ENCODE peak calls at places on chromosomes 13 and 19, in six cellular contexts. G is substantia nigra, J is fibroblast of mammary gland, Q is dermis blood vessel endothelial cell, X is foreskin keratinocyte, B is PC-9. F is an unnamed sample.

GRCh38 chr13:39347926-39348901 is 254.8 kb downstream of the LHFPL6 start:
- DNase-seq in G (no peak), J (no peak), Q (no peak), X (no peak), B (no peak), F (no peak)

GRCh38 chr13:51000576-51001260 is 91.1 kb downstream of the RNASEH2B start:
- DNase-seq in G (no peak), J (peak), Q (no peak), X (peak), B (no peak), F (no peak)

GRCh38 chr13:28636677-28637317 is 22.1 kb upstream of the POMP start:
- DNase-seq in G (peak), J (peak), Q (peak), X (peak), B (peak), F (peak)

GRCh38 chr19:31350693-31351211 is 1.5 kb upstream of the TSHZ3 start:
- DNase-seq in G (peak), J (peak), Q (peak), X (no peak), B (no peak), F (no peak)

GRCh38 chr19:38122402-38123093 is 101.5 kb downstream of the DPF1 start:
- DNase-seq in G (no peak), J (no peak), Q (no peak), X (no peak), B (no peak), F (no peak)

GRCh38 chr19:21101511-21102242 is 19.7 kb downstream of the ZNF714 start:
- DNase-seq in G (no peak), J (no peak), Q (peak), X (no peak), B (no peak), F (no peak)

GRCh38 chr19:45613926-45614725 is 12.1 kb upstream of the GPR4 start:
- DNase-seq in G (no peak), J (peak), Q (peak), X (peak), B (peak), F (peak)

GRCh38 chr19:2215281-2215751 is 20.8 kb downstream of the PLEKHJ1 start:
- DNase-seq in G (no peak), J (no peak), Q (no peak), X (no peak), B (no peak), F (no peak)

GRCh38 chr13:32255744-32256120 is 59.4 kb downstream of the ZAR1L start:
- DNase-seq in G (no peak), J (no peak), Q (peak), X (no peak), B (no peak), F (peak)

GRCh38 chr13:101115762-101116161 is 300.5 kb downstream of the NALCN start:
- DNase-seq in G (no peak), J (peak), Q (peak), X (no peak), B (no peak), F (no peak)

GRCh38 chr19:35344511-35345031 is 3.1 kb upstream of the FFAR1 start:
- DNase-seq in G (no peak), J (no peak), Q (no peak), X (no peak), B (no peak), F (no peak)

GRCh38 chr13:26881154-26881553 is 120.6 kb upstream of the GPR12 start:
- DNase-seq in G (peak), J (peak), Q (peak), X (no peak), B (no peak), F (peak)

GRCh38 chr19:45962021-45962420 is 11.6 kb downstream of the NOVA2 start:
- DNase-seq in G (no peak), J (no peak), Q (no peak), X (no peak), B (no peak), F (no peak)

GRCh38 chr19:47243776-47244547 is 12.4 kb upstream of the CCDC9 start:
- DNase-seq in G (peak), J (peak), Q (peak), X (peak), B (peak), F (peak)

GRCh38 chr13:90171649-90172048 is 1175.8 kb upstream of the MIR17HG start:
- DNase-seq in G (no peak), J (peak), Q (no peak), X (no peak), B (no peak), F (no peak)

GRCh38 chr19:42271861-42272534 is 2.9 kb downstream of the CIC start:
- DNase-seq in G (no peak), J (no peak), Q (no peak), X (no peak), B (no peak), F (no peak)

GRCh38 chr13:76014618-76015315 is 378.6 kb downstream of the LMO7 start:
- DNase-seq in G (no peak), J (peak), Q (no peak), X (peak), B (no peak), F (no peak)

GRCh38 chr13:98773921-98774320 is 21.4 kb upstream of the SLC15A1 start:
- DNase-seq in G (no peak), J (no peak), Q (no peak), X (no peak), B (no peak), F (no peak)

GRCh38 chr19:35556846-35557538 is 6.5 kb downstream of the ATP4A start:
- DNase-seq in G (no peak), J (no peak), Q (no peak), X (no peak), B (no peak), F (no peak)

GRCh38 chr13:48028066-48028465 is 9.5 kb upstream of the NUDT15 start:
- DNase-seq in G (no peak), J (no peak), Q (no peak), X (no peak), B (peak), F (no peak)

GRCh38 chr19:5083547-5083965 is 114.6 kb downstream of the KDM4B start:
- DNase-seq in G (no peak), J (peak), Q (no peak), X (no peak), B (no peak), F (no peak)

GRCh38 chr19:18418725-18419194 is 438 bp upstream of the SSBP4 start:
- DNase-seq in G (no peak), J (no peak), Q (no peak), X (no peak), B (no peak), F (no peak)

GRCh38 chr13:70835349-70835748 is 727.1 kb upstream of the KLHL1 start:
- DNase-seq in G (no peak), J (no peak), Q (no peak), X (no peak), B (no peak), F (no peak)

GRCh38 chr19:2337329-2337707 is 8.8 kb downstream of the SPPL2B start:
- DNase-seq in G (peak), J (peak), Q (peak), X (no peak), B (no peak), F (peak)

F was measured in dermis microvascular lymphatic vessel endothelial cell.